ENCODE peak calls at places on chromosome 13, in four cellular contexts. E is astrocyte of the spinal cord; K is hepatic stellate cell; F is CD8-positive, alpha-beta T cell. V is an unnamed sample.

GRCh38 chr13:46804391-46804815 is 7.4 kb upstream of the ESD start:
- DNase-seq in F (no peak), E (peak), K (peak), V (no peak)

GRCh38 chr13:39273953-39274352 is 235.7 kb downstream of the NHLRC3 start:
- DNase-seq in K (no peak), E (peak), F (no peak), V (peak)

GRCh38 chr13:33426131-33426530 is 140.6 kb upstream of the STARD13 start:
- DNase-seq in K (no peak), E (no peak), F (no peak), V (no peak)

GRCh38 chr13:71290963-71291937 is 575.8 kb downstream of the DACH1 start:
- DNase-seq in K (peak), F (peak), E (no peak), V (peak)

GRCh38 chr13:30493670-30494381 is 28.1 kb upstream of the HMGB1 start:
- DNase-seq in F (no peak), E (no peak), K (no peak), V (no peak)

GRCh38 chr13:31431722-31432137 is 232.0 kb downstream of the B3GLCT start:
- DNase-seq in K (peak), F (peak), E (peak), V (peak)

GRCh38 chr13:99176309-99177276 is 24.1 kb upstream of the UBAC2 start:
- DNase-seq in E (peak), F (peak), K (peak), V (peak)

GRCh38 chr13:23458972-23459371 is 25.5 kb upstream of the SACS start:
- DNase-seq in K (no peak), F (no peak), E (no peak), V (no peak)

GRCh38 chr13:23380534-23380933 is 53.0 kb downstream of the SACS start:
- DNase-seq in E (no peak), F (no peak), K (no peak), V (no peak)

GRCh38 chr13:33446821-33447481 is 161.4 kb upstream of the STARD13 start:
- DNase-seq in F (no peak), K (no peak), E (no peak), V (no peak)

GRCh38 chr13:31923134-31923763 is 108.3 kb upstream of the FRY start:
- DNase-seq in F (no peak), K (no peak), E (no peak), V (peak)

GRCh38 chr13:24361852-24362366 is 52.5 kb downstream of the C1QTNF9 start:
- DNase-seq in F (no peak), K (no peak), E (no peak), V (no peak)